ENCODE peak calls at places on chromosomes 3 and 15, in eight cellular contexts. G, F, Y, V, Z, A, S and P are unnamed samples.

GRCh38 chr3:171058058-171058457 is 31.5 kb upstream of the SLC2A2 start:
- DNase-seq in Z (no peak), S (no peak), Y (no peak), F (no peak), G (no peak), V (no peak), A (no peak), P (no peak)

GRCh38 chr15:85443593-85444328 is 63.4 kb downstream of the AKAP13 start:
- DNase-seq in G (peak; percentile 43), Z (no peak), Y (no peak), S (no peak), V (peak; percentile 55), A (no peak), F (no peak), P (peak; percentile 44)

GRCh38 chr3:123841476-123842238 is 42.5 kb downstream of the MYLK start:
- DNase-seq in F (no peak), Y (no peak), V (no peak), G (no peak), A (no peak), Z (no peak), S (no peak), P (no peak)

GRCh38 chr3:119779731-119780383 is 2.0 kb upstream of the NR1I2 start:
- DNase-seq in A (no peak), Y (no peak), G (no peak), V (no peak), S (peak; percentile 7), Z (no peak), F (no peak), P (no peak)

GRCh38 chr3:187014417-187014864 is 84.1 kb downstream of the ST6GAL1 start:
- DNase-seq in F (no peak), S (no peak), V (no peak), G (no peak), Y (no peak), Z (no peak), A (no peak), P (no peak)

GRCh38 chr3:69998759-69999158 is 774 bp upstream of the SAMMSON start:
- DNase-seq in Y (no peak), Z (no peak), V (no peak), F (no peak), A (no peak), S (no peak), G (no peak), P (no peak)

GRCh38 chr3:99410789-99411311 is 227.5 kb upstream of the COL8A1 start:
- DNase-seq in Z (no peak), Y (no peak), G (no peak), V (peak; percentile 13), F (no peak), A (no peak), S (no peak), P (peak; percentile 48)

GRCh38 chr15:47857384-47858168 is 140.3 kb downstream of the SEMA6D start:
- DNase-seq in A (no peak), F (no peak), G (peak; percentile 70), V (no peak), S (no peak), Y (no peak), Z (no peak), P (no peak)

GRCh38 chr15:64893481-64894394 is 18.0 kb upstream of the ANKDD1A start:
- DNase-seq in A (peak; percentile 95), G (peak; percentile 79), Z (peak; percentile 92), Y (no peak), S (peak; percentile 91), V (peak; percentile 98), F (peak; percentile 88), P (peak; percentile 99)

GRCh38 chr3:127005864-127006500 is 23.1 kb downstream of the PLXNA1 start:
- DNase-seq in Z (no peak), Y (no peak), V (no peak), S (no peak), F (no peak), G (no peak), A (no peak), P (no peak)

GRCh38 chr3:138381950-138382715 is 33.8 kb downstream of the MRAS start:
- DNase-seq in Y (no peak), A (peak; percentile 82), G (peak; percentile 46), S (peak; percentile 74), V (peak; percentile 32), F (peak; percentile 76), Z (no peak), P (no peak)

GRCh38 chr15:90037510-90037860 is 36.4 kb downstream of the ZNF710 start:
- DNase-seq in Z (no peak), Y (no peak), S (no peak), V (no peak), G (no peak), F (no peak), A (no peak), P (peak; percentile 35)

GRCh38 chr3:13648060-13648743 is 99.3 kb downstream of the FBLN2 start:
- DNase-seq in V (peak; percentile 85), S (peak; percentile 79), A (peak; percentile 89), G (peak; percentile 88), Z (peak; percentile 91), F (peak; percentile 85), Y (peak; percentile 94), P (peak; percentile 99)

GRCh38 chr3:100993309-100993708 is at the start of gene ABI3BP:
- DNase-seq in G (peak; percentile 72), S (peak; percentile 84), Y (peak; percentile 56), A (peak; percentile 70), Z (no peak), V (peak; percentile 60), F (peak; percentile 68), P (peak; percentile 57)

GRCh38 chr3:41159581-41160189 is 39.6 kb upstream of the CTNNB1 start:
- DNase-seq in Z (no peak), V (no peak), A (no peak), G (no peak), Y (no peak), F (no peak), S (no peak), P (no peak)

GRCh38 chr15:67118808-67119207 is 53.4 kb downstream of the SMAD3 start:
- DNase-seq in Y (no peak), S (no peak), G (no peak), V (no peak), A (no peak), F (no peak), Z (peak; percentile 32), P (no peak)

GRCh38 chr3:140334105-140334504 is 343.8 kb upstream of the TRIM42 start:
- DNase-seq in A (no peak), Y (peak; percentile 32), Z (no peak), F (no peak), V (no peak), G (no peak), S (no peak), P (no peak)

GRCh38 chr15:68484696-68485400 is 52.9 kb upstream of the ITGA11 start:
- DNase-seq in V (no peak), S (no peak), F (no peak), Z (no peak), Y (no peak), A (no peak), G (no peak), P (peak; percentile 39)

GRCh38 chr3:150237490-150237889 is 170.6 kb upstream of the TSC22D2 start:
- DNase-seq in A (no peak), Z (no peak), G (no peak), S (peak; percentile 63), F (no peak), V (peak; percentile 75), Y (no peak), P (no peak)

GRCh38 chr3:9396632-9397330 is 634 bp upstream of the SETD5 start:
- DNase-seq in S (peak; percentile 98), V (peak; percentile 98), G (peak; percentile 98), Y (peak; percentile 91), A (peak; percentile 99), F (peak; percentile 97), Z (peak; percentile 91), P (peak; percentile 99)

GRCh38 chr3:145191543-145191942 is 969.4 kb downstream of the PLOD2 start:
- DNase-seq in Z (no peak), S (no peak), F (no peak), A (no peak), Y (no peak), V (no peak), G (no peak), P (no peak)

GRCh38 chr15:33453761-33454160 is 143.0 kb downstream of the RYR3 start:
- DNase-seq in V (no peak), S (no peak), F (no peak), G (no peak), A (no peak), Z (no peak), Y (no peak), P (no peak)

GRCh38 chr15:74318376-74319137 is 48.9 kb downstream of the CYP11A1 start:
- DNase-seq in V (peak; percentile 18), S (no peak), G (no peak), Z (no peak), Y (no peak), A (no peak), F (no peak), P (no peak)

GRCh38 chr3:16496408-16497222 is 16.9 kb downstream of the RFTN1 start:
- DNase-seq in S (no peak), Y (no peak), A (no peak), F (no peak), G (no peak), Z (no peak), V (no peak), P (no peak)
- H3K4me1 ChIP-seq in S (peaks cover 44% of the 10 kb centered on the region), Y (peaks cover 12% of the 10 kb centered on the region), A (peaks cover 25% of the 10 kb centered on the region), F (peaks cover 33% of the 10 kb centered on the region), G (no peaks in the 10 kb centered on the region), Z (no peaks in the 10 kb centered on the region), V (no peaks in the 10 kb centered on the region), P (no peaks in the 10 kb centered on the region)

GRCh38 chr15:70569139-70569717 is 194.1 kb downstream of the UACA start:
- DNase-seq in S (peak; percentile 21), V (no peak), F (no peak), Y (peak; percentile 44), G (peak; percentile 54), Z (no peak), A (no peak), P (peak; percentile 63)
- TF ChIP-seq CTCF in S (peak; percentile 26), V (peak; percentile 31), F (peak; percentile 46), Y (peak; percentile 63), G (peak; percentile 44), Z (peak; percentile 61), A (peak; percentile 47), P (peak; percentile 73)

GRCh38 chr3:128491071-128491899 is 1.7 kb downstream of the GATA2 start:
- DNase-seq in Y (no peak), S (no peak), V (no peak), A (peak; percentile 34), Z (no peak), G (peak; percentile 56), F (no peak), P (peak; percentile 79)

GRCh38 chr3:128488995-128489859 is 3.8 kb downstream of the GATA2 start:
- DNase-seq in A (peak; percentile 70), S (no peak), G (peak; percentile 84), Y (peak; percentile 78), V (peak; percentile 75), Z (peak; percentile 54), F (no peak), P (peak; percentile 79)

GRCh38 chr3:128490650-128491070 is 2.3 kb downstream of the GATA2 start:
- DNase-seq in V (no peak), S (no peak), Y (no peak), A (peak; percentile 62), F (no peak), G (no peak), Z (no peak), P (no peak)

GRCh38 chr3:128488636-128488994 is 4.4 kb downstream of the GATA2 start:
- DNase-seq in F (no peak), G (no peak), Y (peak; percentile 68), V (no peak), A (no peak), Z (peak; percentile 27), S (no peak), P (no peak)

GRCh38 chr3:128489860-128490649 is 2.9 kb downstream of the GATA2 start:
- DNase-seq in S (no peak), V (peak; percentile 58), F (no peak), G (peak; percentile 69), Z (no peak), A (peak; percentile 69), Y (no peak), P (peak; percentile 87)
- H3K4me3 ChIP-seq in S (peak overlapping the region; percentile 60), V (peak overlapping the region; percentile 93), F (peak overlapping the region; percentile 34), G (peak overlapping the region; percentile 17), Z (peak overlapping the region; percentile 98), A (peak overlapping the region; percentile 60), Y (peak overlapping the region; percentile 77), P (peak overlapping the region; percentile 71)

GRCh38 chr3:364287-364686 is 167.7 kb downstream of the CHL1 start:
- DNase-seq in S (no peak), A (no peak), Y (no peak), G (no peak), Z (no peak), V (no peak), F (no peak), P (no peak)
- H3K4me1 ChIP-seq in S (no peaks in the 10 kb centered on the region), A (no peaks in the 10 kb centered on the region), Y (no peaks in the 10 kb centered on the region), G (no peaks in the 10 kb centered on the region), Z (no peaks in the 10 kb centered on the region), V (no peaks in the 10 kb centered on the region), F (no peaks in the 10 kb centered on the region), P (no peaks in the 10 kb centered on the region)